ENCODE peak calls at places on chromosomes 4 and X, in seven cellular contexts. F, C, B, J, P, A and L are unnamed samples.

GRCh38 chr4:138049350-138049749 is 192.8 kb downstream of the SLC7A11 start:
- DNase-seq in C (no peak), P (no peak), F (no peak), A (no peak), B (no peak), J (no peak), L (no peak)

GRCh38 chr4:2352171-2352570 is 66.3 kb downstream of the ZFYVE28 start:
- DNase-seq in P (no peak), F (no peak), J (peak), A (no peak), B (no peak), C (no peak), L (no peak)

GRCh38 chr4:98851806-98852205 is 77.1 kb downstream of the EIF4E start:
- DNase-seq in A (no peak), J (no peak), C (no peak), B (no peak), P (no peak), F (no peak), L (no peak)

GRCh38 chr4:121789960-121790829 is 10.9 kb upstream of the EXOSC9 start:
- DNase-seq in A (peak), B (no peak), J (no peak), C (no peak), F (no peak), P (peak), L (no peak)

GRCh38 chrX:40003982-40004535 is 93.7 kb downstream of the BCOR start:
- DNase-seq in A (no peak), F (no peak), J (peak), B (no peak), P (no peak), C (no peak), L (no peak)

GRCh38 chr4:104966349-104967033 is 180.2 kb upstream of the TET2 start:
- DNase-seq in P (no peak), A (no peak), C (no peak), F (peak), B (no peak), J (no peak), L (no peak)

GRCh38 chr4:71607780-71608673 is 175.9 kb downstream of the GC start:
- DNase-seq in P (no peak), C (no peak), A (no peak), B (no peak), F (no peak), J (no peak), L (no peak)

GRCh38 chr4:184734758-184735157 is 862 bp upstream of the CENPU start:
- DNase-seq in J (no peak), P (no peak), F (no peak), A (no peak), C (no peak), B (no peak), L (no peak)

GRCh38 chr4:62292911-62293310 is 1092.8 kb downstream of the ADGRL3 start:
- DNase-seq in C (no peak), B (no peak), A (no peak), J (no peak), F (no peak), P (no peak), L (no peak)

GRCh38 chr4:180563977-180564376 is 1679.2 kb upstream of the TENM3 start:
- DNase-seq in F (no peak), P (no peak), A (no peak), B (no peak), J (no peak), C (no peak), L (no peak)

GRCh38 chr4:2339458-2340271 is 77.8 kb upstream of the MXD4 start:
- DNase-seq in B (no peak), A (no peak), C (no peak), J (peak), P (no peak), F (no peak), L (no peak)

GRCh38 chr4:183348706-183349659 is 26.8 kb upstream of the CLDN24 start:
- DNase-seq in P (peak), B (no peak), F (no peak), J (no peak), A (peak), C (no peak), L (no peak)

GRCh38 chr4:116015549-116015948 is 902.1 kb upstream of the NDST4 start:
- DNase-seq in F (no peak), A (no peak), J (no peak), B (no peak), C (no peak), P (no peak), L (no peak)

GRCh38 chr4:16969696-16970135 is 71.3 kb upstream of the LDB2 start:
- DNase-seq in C (no peak), P (peak), A (no peak), B (no peak), F (no peak), J (no peak), L (no peak)

GRCh38 chrX:109826954-109827708 is 94.1 kb upstream of the ACSL4 start:
- DNase-seq in P (peak), C (no peak), B (no peak), F (no peak), J (no peak), A (no peak), L (no peak)

GRCh38 chr4:15162465-15163283 is 160.4 kb downstream of the CPEB2 start:
- DNase-seq in F (no peak), B (peak), J (no peak), P (peak), C (no peak), A (peak), L (no peak)

GRCh38 chr4:139633195-139633594 is 32.4 kb upstream of the MGST2 start:
- DNase-seq in B (no peak), A (no peak), P (no peak), F (no peak), C (no peak), J (no peak), L (no peak)

GRCh38 chrX:103254921-103255455 is at the start of gene TCEAL8:
- DNase-seq in C (peak), F (peak), B (peak), P (peak), A (peak), J (peak), L (peak)

GRCh38 chrX:19661977-19662376 is 146.7 kb upstream of the MAP3K15 start:
- DNase-seq in B (no peak), J (no peak), F (no peak), C (no peak), P (peak), A (no peak), L (no peak)

GRCh38 chrX:11010476-11010875 is 100.7 kb upstream of the HCCS start:
- DNase-seq in C (no peak), P (no peak), B (no peak), F (no peak), A (no peak), J (no peak), L (no peak)

GRCh38 chr4:38696697-38697096 is 32.7 kb downstream of the KLF3 start:
- DNase-seq in F (no peak), J (no peak), B (no peak), P (no peak), C (no peak), A (no peak), L (no peak)

GRCh38 chr4:15811703-15812325 is 33.7 kb downstream of the CD38 start:
- DNase-seq in C (no peak), A (no peak), B (no peak), J (no peak), P (no peak), F (no peak), L (no peak)

GRCh38 chr4:11889099-11889498 is 460.4 kb upstream of the HS3ST1 start:
- DNase-seq in C (no peak), P (no peak), A (no peak), F (no peak), B (no peak), J (no peak), L (no peak)

GRCh38 chr4:5125326-5125725 is 74.0 kb downstream of the STK32B start:
- DNase-seq in P (no peak), C (no peak), B (no peak), J (no peak), F (no peak), A (no peak), L (no peak)

GRCh38 chrX:112819013-112819635 is 21.5 kb downstream of the AMOT start:
- DNase-seq in B (no peak), C (no peak), F (no peak), A (peak), J (no peak), P (peak), L (no peak)

GRCh38 chr4:185469539-185470154 is 1.9 kb downstream of the CCDC110 start:
- DNase-seq in A (no peak), F (no peak), B (no peak), P (no peak), C (no peak), J (peak), L (no peak)

GRCh38 chrX:17242470-17242869 is 132.5 kb upstream of the NHS start:
- DNase-seq in A (no peak), J (peak), C (peak), P (peak), F (peak), B (peak), L (peak)

GRCh38 chr4:121675715-121676114 is 21.1 kb downstream of the ANXA5 start:
- DNase-seq in C (no peak), J (peak), B (no peak), F (no peak), P (no peak), A (no peak), L (no peak)

GRCh38 chrX:152412105-152412504 is 39.0 kb downstream of the GABRA3 start:
- DNase-seq in B (no peak), J (no peak), F (no peak), C (no peak), P (no peak), A (no peak), L (no peak)

GRCh38 chr4:25775166-25775565 is 87.6 kb downstream of the SEL1L3 start:
- DNase-seq in B (no peak), P (no peak), J (no peak), F (no peak), A (no peak), C (no peak), L (no peak)